ENCODE peak calls at places on chromosomes 5 and 9, in five cellular contexts. H is H7, D is fibroblast of lung, K is fibroblast of mammary gland, R is heart right ventricle. O is an unnamed sample.

GRCh38 chr5:157541452-157542118 is 34.0 kb downstream of the ADAM19 start:
- DNase-seq in H (no peak), D (no peak), K (peak), R (no peak), O (no peak)

GRCh38 chr9:94888775-94889174 is 162.3 kb downstream of the AOPEP start:
- DNase-seq in H (no peak), D (no peak), K (no peak), R (no peak), O (no peak)

GRCh38 chr9:8262625-8263622 is 463.3 kb upstream of the DMAC1 start:
- DNase-seq in H (peak), D (peak), K (no peak), R (peak), O (no peak)

GRCh38 chr9:69252436-69252835 is 72.6 kb upstream of the ENTREP1 start:
- DNase-seq in H (no peak), D (no peak), K (no peak), R (no peak), O (no peak)

GRCh38 chr9:4828776-4829175 is 36.0 kb downstream of the RCL1 start:
- DNase-seq in H (no peak), D (peak), K (peak), R (no peak), O (no peak)

GRCh38 chr9:125854553-125855275 is 107.5 kb downstream of the PBX3 start:
- DNase-seq in H (no peak), D (peak), K (no peak), R (no peak), O (no peak)

GRCh38 chr9:106745457-106745856 is 117.5 kb upstream of the ZNF462 start:
- DNase-seq in H (no peak), D (peak), K (peak), R (no peak), O (no peak)

GRCh38 chr9:31089822-31090221 is 1294.6 kb upstream of the ACO1 start:
- DNase-seq in H (no peak), D (peak), K (peak), R (no peak), O (no peak)

GRCh38 chr9:84493284-84493947 is 152.9 kb upstream of the SLC28A3 start:
- DNase-seq in H (peak), D (no peak), K (no peak), R (no peak), O (no peak)

GRCh38 chr9:111975709-111976108 is 79.1 kb downstream of the UGCG start:
- DNase-seq in H (peak), D (no peak), K (no peak), R (no peak), O (no peak)

GRCh38 chr5:57066921-57067914 is 106.6 kb upstream of the GPBP1 start:
- DNase-seq in H (no peak), D (peak), K (peak), R (no peak), O (no peak)

GRCh38 chr5:158303261-158303660 is 444.3 kb upstream of the CLINT1 start:
- DNase-seq in H (no peak), D (no peak), K (no peak), R (no peak), O (no peak)

GRCh38 chr5:150137168-150137957 is 18.3 kb downstream of the PDGFRB start:
- DNase-seq in H (peak), D (no peak), K (no peak), R (no peak), O (no peak)

GRCh38 chr5:2207416-2207950 is 324.8 kb upstream of the IRX4 start:
- DNase-seq in H (no peak), D (no peak), K (no peak), R (no peak), O (no peak)

GRCh38 chr9:94301577-94301976 is 26.9 kb downstream of the NUTM2F start:
- DNase-seq in H (no peak), D (no peak), K (no peak), R (no peak), O (no peak)

GRCh38 chr5:177982072-177982727 is 13.8 kb downstream of the PROP1 start:
- DNase-seq in H (peak), D (no peak), K (peak), R (no peak), O (no peak)

GRCh38 chr5:102542064-102542463 is 43.3 kb upstream of the SLCO6A1 start:
- DNase-seq in H (no peak), D (no peak), K (no peak), R (no peak), O (no peak)

GRCh38 chr5:24065786-24066185 is 558.4 kb downstream of the PRDM9 start:
- DNase-seq in H (no peak), D (no peak), K (no peak), R (no peak), O (no peak)

GRCh38 chr5:57368010-57368409 is 114.6 kb downstream of the ACTBL2 start:
- DNase-seq in H (no peak), D (no peak), K (peak), R (no peak), O (no peak)

GRCh38 chr5:97165726-97166125 is 17.3 kb downstream of the RIOK2 start:
- DNase-seq in H (no peak), D (no peak), K (no peak), R (no peak), O (no peak)

GRCh38 chr5:168477060-168477459 is 9.2 kb upstream of the RARS1 start:
- DNase-seq in H (peak), D (peak), K (peak), R (no peak), O (no peak)

GRCh38 chr5:67805666-67806348 is 409.7 kb upstream of the PIK3R1 start:
- DNase-seq in H (peak), D (no peak), K (no peak), R (no peak), O (no peak)

GRCh38 chr9:26892251-26893029 is at the start of gene CAAP1:
- DNase-seq in H (peak), D (peak), K (peak), R (peak), O (peak)

GRCh38 chr9:37575921-37576721 is at the start of gene FBXO10:
- DNase-seq in H (peak), D (peak), K (peak), R (peak), O (no peak)

GRCh38 chr5:112149727-112150126 is 269.4 kb downstream of the EPB41L4A start:
- DNase-seq in H (no peak), D (no peak), K (no peak), R (no peak), O (no peak)

GRCh38 chr5:112143684-112144083 is 275.4 kb downstream of the EPB41L4A start:
- DNase-seq in H (no peak), D (peak), K (no peak), R (no peak), O (no peak)

GRCh38 chr5:112142769-112143270 is 276.3 kb downstream of the EPB41L4A start:
- DNase-seq in H (no peak), D (peak), K (peak), R (peak), O (no peak)

GRCh38 chr5:112141582-112141981 is 277.5 kb downstream of the EPB41L4A start:
- DNase-seq in H (no peak), D (no peak), K (no peak), R (no peak), O (no peak)

DNA sequence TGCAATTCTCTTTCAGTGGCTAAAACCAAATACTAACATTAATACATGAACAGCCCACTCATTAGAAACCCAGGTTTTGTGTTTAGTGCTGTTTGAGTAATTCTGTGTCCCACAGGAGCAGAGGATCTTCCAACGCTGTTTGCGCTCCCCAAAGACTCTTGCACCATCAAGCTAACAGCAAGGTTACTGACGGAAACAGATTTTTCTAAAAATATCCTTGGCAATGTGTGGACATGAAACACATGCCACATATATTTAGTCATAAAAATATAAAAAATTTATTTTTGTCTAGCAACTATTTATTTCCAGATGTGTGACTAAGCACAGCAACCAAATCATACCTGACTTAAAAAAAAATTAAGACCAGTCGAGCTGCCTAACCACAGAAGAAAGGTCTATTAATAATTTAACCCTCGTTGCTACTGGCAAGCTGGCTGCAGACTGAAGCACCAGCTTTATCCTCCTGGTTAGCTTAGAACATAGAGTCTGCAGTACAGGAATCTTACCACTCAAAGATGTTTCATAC is 272.7 kb downstream of the EPB41L4A start:
- DNase-seq in H (no peak), D (peak), K (peak), R (peak), O (peak)
- H3K4me3 ChIP-seq in H (no peak), D (no peak), K (no peak), R (no peak), O (no peak)

DNA sequence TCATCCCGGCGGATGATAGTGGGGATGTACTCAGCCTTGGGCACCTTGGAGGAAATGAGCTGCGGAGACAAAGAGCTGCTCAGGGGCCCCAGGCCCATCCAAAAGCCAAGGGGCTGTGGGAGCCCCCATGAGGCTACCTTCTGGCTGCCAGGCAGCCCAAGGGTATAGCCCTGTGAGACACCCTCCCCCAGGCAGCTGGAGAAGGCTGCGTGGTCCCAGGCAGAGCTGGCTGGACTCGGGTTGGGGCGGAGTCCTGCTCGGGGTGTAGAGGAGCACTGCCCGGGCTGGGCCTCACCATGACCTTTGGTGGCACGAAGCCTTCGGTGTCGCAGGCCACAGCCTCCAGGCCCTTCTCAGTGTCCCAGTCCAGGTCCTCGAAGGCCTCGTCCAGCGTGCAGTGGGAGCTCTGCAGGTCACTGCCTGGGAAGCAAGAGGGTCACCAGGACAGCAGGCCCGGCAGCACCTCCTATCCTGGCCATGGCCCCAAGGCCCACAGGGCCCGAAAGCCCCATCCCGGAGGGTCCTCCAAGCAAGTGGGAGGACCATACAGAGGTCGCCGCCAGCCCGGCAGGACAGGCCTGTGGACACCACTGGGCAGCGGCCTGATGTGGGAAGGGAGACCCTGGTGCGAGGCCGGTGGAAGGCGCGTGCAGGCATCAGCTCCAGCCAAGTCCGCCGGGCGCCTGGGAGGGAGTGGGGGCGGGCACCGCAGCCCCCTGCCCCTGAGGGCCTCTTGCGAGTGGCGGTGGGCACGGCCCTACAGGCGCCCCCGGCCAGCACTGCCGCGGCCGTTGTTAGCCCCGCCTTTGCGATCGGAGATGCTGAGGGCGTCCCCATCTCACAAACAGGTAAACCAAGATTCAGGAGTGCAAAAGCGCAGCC is 6.1 kb downstream of the NSMF start:
- DNase-seq in H (peak), D (no peak), K (no peak), R (no peak), O (no peak)
- H3K4me3 ChIP-seq in H (peak), D (peak), K (no peak), R (peak), O (no peak)

GRCh38 chr9:135490980-135491444 is 9.5 kb upstream of the MRPS2 start:
- DNase-seq in H (peak), D (no peak), K (no peak), R (no peak), O (no peak)

GRCh38 chr9:135489188-135489918 is 9.8 kb downstream of the PPP1R26 start:
- DNase-seq in H (no peak), D (no peak), K (no peak), R (no peak), O (no peak)

GRCh38 chr9:135490166-135490870 is 10.2 kb upstream of the MRPS2 start:
- DNase-seq in H (no peak), D (no peak), K (no peak), R (no peak), O (no peak)

GRCh38 chr9:135492886-135493669 is 7.4 kb upstream of the MRPS2 start:
- DNase-seq in H (no peak), D (no peak), K (peak), R (no peak), O (no peak)

GRCh38 chr9:135491764-135492163 is 8.7 kb upstream of the MRPS2 start:
- DNase-seq in H (no peak), D (no peak), K (no peak), R (no peak), O (no peak)
- H3K4me3 ChIP-seq in H (no peak), D (no peak), K (no peak), R (no peak), O (no peak)

DNA sequence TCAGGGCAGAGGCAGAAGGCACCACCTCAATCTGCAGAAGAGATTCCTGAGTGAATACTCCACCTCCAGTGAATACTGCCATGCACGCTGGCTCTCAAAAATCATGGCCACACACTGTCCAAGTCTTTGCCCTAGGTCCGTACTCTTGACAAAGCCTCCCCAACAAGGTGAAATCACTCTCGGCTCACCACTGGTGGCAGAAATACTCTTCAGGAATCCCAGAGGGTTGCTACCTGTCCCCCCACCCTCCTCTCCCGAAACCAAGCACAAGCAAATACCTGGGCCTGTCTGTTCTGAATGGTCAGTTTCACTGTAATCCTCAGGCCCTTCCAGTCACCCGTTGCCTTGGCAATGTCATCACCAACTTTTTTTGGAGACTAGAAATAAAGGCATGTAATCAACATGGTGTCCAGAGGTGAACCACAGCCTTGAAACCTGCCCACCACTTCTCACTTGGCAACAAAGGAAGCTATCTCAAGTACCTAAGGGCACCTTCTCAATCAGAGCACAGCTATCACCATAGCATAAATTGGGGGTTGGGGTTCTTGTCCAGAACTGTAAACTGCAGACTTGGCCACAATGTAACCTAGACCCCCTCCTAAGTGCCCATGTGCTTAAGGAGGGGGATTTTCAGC is 1.8 kb downstream of the RPL12 start:
- DNase-seq in H (no peak), D (peak), K (no peak), R (no peak), O (no peak)
- H3K4me3 ChIP-seq in H (peak), D (peak), K (peak), R (peak), O (peak)

GRCh38 chr9:91839926-91840464 is 110.0 kb downstream of the ROR2 start:
- DNase-seq in H (peak), D (no peak), K (no peak), R (no peak), O (no peak)
- H3K4me3 ChIP-seq in H (no peak), D (no peak), K (no peak), R (no peak), O (peak)

DNA sequence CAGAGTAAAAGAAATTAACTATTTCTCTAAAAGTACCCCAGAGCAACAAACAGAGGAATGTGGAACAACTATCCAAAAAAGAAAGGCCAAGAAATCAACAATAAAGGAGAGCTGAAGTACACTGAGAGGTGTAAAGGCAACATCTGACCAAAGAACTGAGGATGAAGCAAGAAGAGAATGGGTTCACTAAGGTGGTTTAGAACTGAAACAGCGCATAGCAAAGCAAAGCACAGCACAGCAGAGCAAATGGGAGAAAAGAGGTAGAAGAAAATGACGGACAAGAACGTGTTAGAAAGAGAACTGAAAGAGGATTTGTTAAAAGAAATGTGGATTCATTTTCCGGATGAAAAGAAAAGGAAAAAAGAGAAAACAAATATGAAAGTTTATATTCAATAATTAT is 25.8 kb downstream of the RFX3 start:
- DNase-seq in H (no peak), D (no peak), K (no peak), R (no peak), O (no peak)
- H3K4me3 ChIP-seq in H (no peak), D (no peak), K (no peak), R (no peak), O (no peak)